ENCODE peak calls at places on chromosome 17, in eight cellular contexts. One of them, this sample, is unnamed.

GRCh38 chr17:40936437-40936971 is 942 bp downstream of the KRT23 start:
- DNase-seq in tibial artery: no peak
- DNase-seq in choroid plexus epithelial cell: no peak
- DNase-seq in adrenal gland: no peak
- DNase-seq in neural progenitor cell: no peak
- DNase-seq in sigmoid colon: no peak
- DNase-seq in AG04449: no peak
- DNase-seq in ascending aorta: no peak
- DNase-seq in this sample: peak

GRCh38 chr17:32445075-32445427 is 741 bp downstream of the PSMD11 start:
- DNase-seq in ascending aorta: no peak
- DNase-seq in sigmoid colon: peak
- DNase-seq in AG04449: peak
- DNase-seq in choroid plexus epithelial cell: peak
- DNase-seq in neural progenitor cell: peak
- DNase-seq in tibial artery: peak
- DNase-seq in adrenal gland: no peak
- DNase-seq in this sample: peak

GRCh38 chr17:73911726-73912359 is 267.6 kb upstream of the SDK2 start:
- DNase-seq in ascending aorta: no peak
- DNase-seq in adrenal gland: no peak
- DNase-seq in AG04449: no peak
- DNase-seq in sigmoid colon: no peak
- DNase-seq in choroid plexus epithelial cell: no peak
- DNase-seq in neural progenitor cell: no peak
- DNase-seq in tibial artery: no peak
- DNase-seq in this sample: no peak

GRCh38 chr17:8675306-8675705 is 44.8 kb upstream of the MYH10 start:
- DNase-seq in ascending aorta: peak
- DNase-seq in AG04449: no peak
- DNase-seq in sigmoid colon: no peak
- DNase-seq in choroid plexus epithelial cell: no peak
- DNase-seq in adrenal gland: no peak
- DNase-seq in tibial artery: no peak
- DNase-seq in neural progenitor cell: no peak
- DNase-seq in this sample: no peak

GRCh38 chr17:61837175-61838051 is 25.9 kb downstream of the BRIP1 start:
- DNase-seq in AG04449: no peak
- DNase-seq in tibial artery: peak
- DNase-seq in sigmoid colon: no peak
- DNase-seq in neural progenitor cell: peak
- DNase-seq in choroid plexus epithelial cell: peak
- DNase-seq in ascending aorta: no peak
- DNase-seq in adrenal gland: peak
- DNase-seq in this sample: peak

GRCh38 chr17:57400648-57401047 is 144.3 kb downstream of the MSI2 start:
- DNase-seq in adrenal gland: no peak
- DNase-seq in choroid plexus epithelial cell: no peak
- DNase-seq in sigmoid colon: no peak
- DNase-seq in ascending aorta: no peak
- DNase-seq in tibial artery: no peak
- DNase-seq in neural progenitor cell: no peak
- DNase-seq in AG04449: no peak
- DNase-seq in this sample: no peak

GRCh38 chr17:42274812-42275526 is 1.2 kb downstream of the STAT5B start:
- DNase-seq in choroid plexus epithelial cell: peak
- DNase-seq in neural progenitor cell: no peak
- DNase-seq in ascending aorta: no peak
- DNase-seq in sigmoid colon: peak
- DNase-seq in AG04449: no peak
- DNase-seq in tibial artery: no peak
- DNase-seq in adrenal gland: no peak
- DNase-seq in this sample: no peak

GRCh38 chr17:79930077-79930785 is 91.0 kb upstream of the CBX4 start:
- DNase-seq in tibial artery: no peak
- DNase-seq in neural progenitor cell: peak
- DNase-seq in AG04449: no peak
- DNase-seq in choroid plexus epithelial cell: no peak
- DNase-seq in adrenal gland: no peak
- DNase-seq in sigmoid colon: no peak
- DNase-seq in ascending aorta: no peak
- DNase-seq in this sample: no peak

GRCh38 chr17:9850151-9850550 is 24.4 kb downstream of the GLP2R start:
- DNase-seq in ascending aorta: no peak
- DNase-seq in tibial artery: no peak
- DNase-seq in sigmoid colon: no peak
- DNase-seq in AG04449: no peak
- DNase-seq in adrenal gland: no peak
- DNase-seq in choroid plexus epithelial cell: no peak
- DNase-seq in neural progenitor cell: no peak
- DNase-seq in this sample: no peak

GRCh38 chr17:32310927-32311568 is 30.9 kb downstream of the C17orf75 start:
- DNase-seq in AG04449: no peak
- DNase-seq in adrenal gland: no peak
- DNase-seq in choroid plexus epithelial cell: peak
- DNase-seq in neural progenitor cell: peak
- DNase-seq in ascending aorta: no peak
- DNase-seq in sigmoid colon: no peak
- DNase-seq in tibial artery: no peak
- DNase-seq in this sample: peak

GRCh38 chr17:14197582-14197981 is 39.1 kb downstream of the CDRT15 start:
- DNase-seq in ascending aorta: no peak
- DNase-seq in choroid plexus epithelial cell: no peak
- DNase-seq in adrenal gland: no peak
- DNase-seq in tibial artery: no peak
- DNase-seq in AG04449: no peak
- DNase-seq in sigmoid colon: no peak
- DNase-seq in neural progenitor cell: no peak
- DNase-seq in this sample: no peak

GRCh38 chr17:55426851-55427586 is 5.4 kb upstream of the MMD start:
- DNase-seq in tibial artery: no peak
- DNase-seq in AG04449: no peak
- DNase-seq in neural progenitor cell: no peak
- DNase-seq in ascending aorta: no peak
- DNase-seq in adrenal gland: no peak
- DNase-seq in choroid plexus epithelial cell: peak
- DNase-seq in sigmoid colon: no peak
- DNase-seq in this sample: no peak

GRCh38 chr17:62696256-62696655 is 68.8 kb downstream of the MRC2 start:
- DNase-seq in ascending aorta: no peak
- DNase-seq in tibial artery: no peak
- DNase-seq in AG04449: no peak
- DNase-seq in adrenal gland: no peak
- DNase-seq in choroid plexus epithelial cell: no peak
- DNase-seq in neural progenitor cell: no peak
- DNase-seq in sigmoid colon: no peak
- DNase-seq in this sample: no peak

GRCh38 chr17:41107941-41108445 is 2.8 kb downstream of the KRTAP4-9 start:
- DNase-seq in adrenal gland: no peak
- DNase-seq in ascending aorta: no peak
- DNase-seq in sigmoid colon: no peak
- DNase-seq in AG04449: no peak
- DNase-seq in choroid plexus epithelial cell: no peak
- DNase-seq in neural progenitor cell: no peak
- DNase-seq in tibial artery: no peak
- DNase-seq in this sample: no peak

GRCh38 chr17:78172284-78173024 is 4.1 kb downstream of the SYNGR2 start:
- DNase-seq in neural progenitor cell: no peak
- DNase-seq in choroid plexus epithelial cell: peak
- DNase-seq in adrenal gland: no peak
- DNase-seq in tibial artery: peak
- DNase-seq in AG04449: no peak
- DNase-seq in ascending aorta: peak
- DNase-seq in sigmoid colon: no peak
- DNase-seq in this sample: peak

GRCh38 chr17:28327031-28327607 is 8.1 kb downstream of the TMEM97 start:
- DNase-seq in AG04449: no peak
- DNase-seq in tibial artery: no peak
- DNase-seq in ascending aorta: peak
- DNase-seq in adrenal gland: peak
- DNase-seq in choroid plexus epithelial cell: peak
- DNase-seq in sigmoid colon: peak
- DNase-seq in neural progenitor cell: no peak
- DNase-seq in this sample: no peak

GRCh38 chr17:4948997-4949320 is 629 bp upstream of the PFN1 start:
- DNase-seq in choroid plexus epithelial cell: peak
- DNase-seq in adrenal gland: peak
- DNase-seq in AG04449: peak
- DNase-seq in sigmoid colon: peak
- DNase-seq in ascending aorta: peak
- DNase-seq in tibial artery: peak
- DNase-seq in neural progenitor cell: peak
- DNase-seq in this sample: peak

GRCh38 chr17:76239538-76240274 is 587 bp downstream of the RNF157 start:
- DNase-seq in AG04449: no peak
- DNase-seq in tibial artery: no peak
- DNase-seq in neural progenitor cell: peak
- DNase-seq in ascending aorta: no peak
- DNase-seq in sigmoid colon: peak
- DNase-seq in adrenal gland: no peak
- DNase-seq in choroid plexus epithelial cell: no peak
- DNase-seq in this sample: no peak

GRCh38 chr17:8147805-8148404 is 4.3 kb downstream of the PER1 start:
- DNase-seq in ascending aorta: peak
- DNase-seq in tibial artery: peak
- DNase-seq in adrenal gland: no peak
- DNase-seq in sigmoid colon: peak
- DNase-seq in choroid plexus epithelial cell: no peak
- DNase-seq in neural progenitor cell: no peak
- DNase-seq in AG04449: no peak
- DNase-seq in this sample: no peak

GRCh38 chr17:9780552-9780951 is 10.8 kb downstream of the DHRS7C start:
- DNase-seq in AG04449: no peak
- DNase-seq in ascending aorta: no peak
- DNase-seq in adrenal gland: no peak
- DNase-seq in choroid plexus epithelial cell: no peak
- DNase-seq in sigmoid colon: no peak
- DNase-seq in neural progenitor cell: no peak
- DNase-seq in tibial artery: no peak
- DNase-seq in this sample: no peak

GRCh38 chr17:18015603-18016002 is 23.4 kb downstream of the ATPAF2 start:
- DNase-seq in AG04449: no peak
- DNase-seq in choroid plexus epithelial cell: no peak
- DNase-seq in sigmoid colon: no peak
- DNase-seq in neural progenitor cell: no peak
- DNase-seq in ascending aorta: no peak
- DNase-seq in tibial artery: no peak
- DNase-seq in adrenal gland: no peak
- DNase-seq in this sample: no peak

DNA sequence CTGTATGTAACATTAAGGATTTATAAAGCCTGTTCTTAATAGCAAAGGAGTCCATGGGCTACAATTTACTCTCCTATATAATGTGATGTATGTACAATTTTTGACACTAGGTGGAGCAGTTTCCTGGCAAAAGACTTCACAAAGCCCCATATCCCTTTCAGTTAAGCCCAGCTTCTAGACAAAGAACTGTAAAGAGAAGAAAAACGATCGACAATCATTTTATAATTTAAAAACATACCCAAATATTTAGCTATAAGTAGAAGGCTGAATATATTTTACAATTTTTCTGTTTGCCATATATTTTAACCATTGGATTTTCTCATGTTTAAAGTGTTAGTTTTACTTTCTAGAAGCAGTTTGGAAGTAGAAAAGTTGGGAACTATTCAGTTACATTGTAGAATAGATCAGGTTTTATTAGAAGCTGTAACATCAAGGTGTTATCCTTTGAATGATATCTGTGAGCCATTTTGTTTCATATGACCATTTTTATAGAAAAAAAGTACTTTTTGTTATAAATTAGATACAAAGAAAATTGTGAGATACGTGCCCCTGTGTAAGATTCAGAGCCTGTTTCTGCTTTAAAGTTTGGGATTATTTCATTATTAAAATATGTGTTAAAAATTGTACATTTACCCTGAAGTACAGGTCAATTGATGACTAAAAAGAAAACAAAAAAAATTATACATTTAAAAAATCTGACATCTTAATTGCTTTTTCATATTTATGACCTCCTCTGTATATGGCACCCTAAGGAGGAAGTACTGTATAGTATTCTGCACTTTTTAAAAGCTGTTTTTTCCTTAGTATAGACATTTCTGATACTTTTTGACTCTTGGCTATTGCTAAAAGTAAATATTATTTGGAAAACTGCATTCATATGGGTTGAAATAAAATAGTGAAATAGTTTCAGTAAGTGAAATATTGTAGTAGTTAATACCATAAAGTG is 46.3 kb downstream of the VMP1 start:
- DNase-seq in adrenal gland: no peak
- DNase-seq in choroid plexus epithelial cell: peak
- DNase-seq in ascending aorta: no peak
- DNase-seq in neural progenitor cell: peak
- DNase-seq in sigmoid colon: no peak
- DNase-seq in tibial artery: no peak
- DNase-seq in AG04449: peak
- DNase-seq in this sample: peak
- TF ChIP-seq CTCF in adrenal gland: peak
- TF ChIP-seq CTCF in choroid plexus epithelial cell: peak
- TF ChIP-seq CTCF in ascending aorta: peak
- TF ChIP-seq CTCF in neural progenitor cell: peak
- TF ChIP-seq CTCF in sigmoid colon: peak
- TF ChIP-seq CTCF in tibial artery: peak
- TF ChIP-seq CTCF in AG04449: peak
- TF ChIP-seq CTCF in this sample: peak

GRCh38 chr17:44977740-44978584 is 9.9 kb upstream of the C1QL1 start:
- DNase-seq in ascending aorta: no peak
- DNase-seq in AG04449: no peak
- DNase-seq in neural progenitor cell: no peak
- DNase-seq in sigmoid colon: no peak
- DNase-seq in choroid plexus epithelial cell: no peak
- DNase-seq in adrenal gland: no peak
- DNase-seq in tibial artery: no peak
- DNase-seq in this sample: no peak
- TF ChIP-seq CTCF in ascending aorta: no peak
- TF ChIP-seq CTCF in AG04449: no peak
- TF ChIP-seq CTCF in neural progenitor cell: peak
- TF ChIP-seq CTCF in sigmoid colon: no peak
- TF ChIP-seq CTCF in choroid plexus epithelial cell: no peak
- TF ChIP-seq CTCF in adrenal gland: no peak
- TF ChIP-seq CTCF in tibial artery: no peak
- TF ChIP-seq CTCF in this sample: no peak

GRCh38 chr17:16438173-16438556 is 22.8 kb downstream of the TRPV2 start:
- DNase-seq in sigmoid colon: no peak
- DNase-seq in AG04449: no peak
- DNase-seq in ascending aorta: no peak
- DNase-seq in neural progenitor cell: no peak
- DNase-seq in adrenal gland: no peak
- DNase-seq in tibial artery: no peak
- DNase-seq in choroid plexus epithelial cell: no peak
- DNase-seq in this sample: no peak
- TF ChIP-seq CTCF in sigmoid colon: no peak
- TF ChIP-seq CTCF in AG04449: no peak
- TF ChIP-seq CTCF in ascending aorta: no peak
- TF ChIP-seq CTCF in neural progenitor cell: no peak
- TF ChIP-seq CTCF in adrenal gland: no peak
- TF ChIP-seq CTCF in tibial artery: no peak
- TF ChIP-seq CTCF in choroid plexus epithelial cell: no peak
- TF ChIP-seq CTCF in this sample: no peak

GRCh38 chr17:51640108-51640622 is 379.8 kb downstream of the UTP18 start:
- DNase-seq in neural progenitor cell: peak
- DNase-seq in AG04449: no peak
- DNase-seq in tibial artery: no peak
- DNase-seq in adrenal gland: no peak
- DNase-seq in ascending aorta: no peak
- DNase-seq in sigmoid colon: no peak
- DNase-seq in choroid plexus epithelial cell: peak
- DNase-seq in this sample: peak
- TF ChIP-seq CTCF in neural progenitor cell: peak
- TF ChIP-seq CTCF in AG04449: no peak
- TF ChIP-seq CTCF in tibial artery: no peak
- TF ChIP-seq CTCF in adrenal gland: no peak
- TF ChIP-seq CTCF in ascending aorta: no peak
- TF ChIP-seq CTCF in sigmoid colon: no peak
- TF ChIP-seq CTCF in choroid plexus epithelial cell: no peak
- TF ChIP-seq CTCF in this sample: peak

GRCh38 chr17:81854974-81855774 is 5.2 kb downstream of the P4HB start:
- DNase-seq in tibial artery: no peak
- DNase-seq in adrenal gland: no peak
- DNase-seq in choroid plexus epithelial cell: no peak
- DNase-seq in AG04449: no peak
- DNase-seq in sigmoid colon: no peak
- DNase-seq in ascending aorta: no peak
- DNase-seq in neural progenitor cell: no peak
- DNase-seq in this sample: no peak
- TF ChIP-seq CTCF in tibial artery: no peak
- TF ChIP-seq CTCF in adrenal gland: no peak
- TF ChIP-seq CTCF in choroid plexus epithelial cell: peak
- TF ChIP-seq CTCF in AG04449: no peak
- TF ChIP-seq CTCF in sigmoid colon: no peak
- TF ChIP-seq CTCF in ascending aorta: no peak
- TF ChIP-seq CTCF in neural progenitor cell: peak
- TF ChIP-seq CTCF in this sample: no peak